ENCODE peak calls at places on chromosomes 16 and 17, in four cellular contexts. R is WTC11, V is neural progenitor cell, P is epithelial cell of esophagus. U is an unnamed sample.

GRCh38 chr16:2121853-2122252 is 13.8 kb downstream of the PKD1 start:
- DNase-seq in P (no peak), R (no peak), V (no peak), U (no peak)

GRCh38 chr17:72666519-72666874 is 426.0 kb downstream of the SLC39A11 start:
- DNase-seq in V (no peak), P (no peak), R (no peak), U (no peak)

GRCh38 chr16:48491517-48491916 is 106.3 kb upstream of the SIAH1 start:
- DNase-seq in R (no peak), P (no peak), V (no peak), U (no peak)

GRCh38 chr17:83160443-83161297 is 81.3 kb downstream of the METRNL start:
- DNase-seq in P (no peak), V (no peak), R (no peak), U (no peak)

GRCh38 chr17:65228734-65229390 is 91.7 kb downstream of the RGS9 start:
- DNase-seq in V (no peak), P (peak), R (no peak), U (no peak)

GRCh38 chr16:65318590-65319267 is 196.9 kb upstream of the CDH11 start:
- DNase-seq in R (no peak), V (peak), P (no peak), U (no peak)

GRCh38 chr16:70689970-70690905 is 4.4 kb upstream of the MTSS2 start:
- DNase-seq in R (no peak), V (no peak), P (no peak), U (no peak)

GRCh38 chr16:3058173-3059030 is 7.0 kb upstream of the IL32 start:
- DNase-seq in V (peak), P (peak), R (peak), U (peak)

GRCh38 chr16:67269766-67270165 is 9.6 kb upstream of the PLEKHG4 start:
- DNase-seq in R (no peak), V (no peak), P (peak), U (no peak)

GRCh38 chr17:76733618-76733957 is 3.5 kb downstream of the SRSF2 start:
- DNase-seq in R (no peak), P (no peak), V (no peak), U (no peak)

GRCh38 chr16:54447606-54448440 is 161.2 kb upstream of the IRX3 start:
- DNase-seq in R (no peak), V (no peak), P (peak), U (no peak)

GRCh38 chr16:81029930-81030604 is 5.6 kb upstream of the ATMIN start:
- DNase-seq in P (no peak), R (no peak), V (no peak), U (no peak)

GRCh38 chr17:75268931-75269330 is 2.1 kb downstream of the MIF4GD start:
- DNase-seq in R (no peak), V (no peak), P (no peak), U (no peak)

GRCh38 chr17:79742951-79743476 is 12.3 kb downstream of the ENPP7 start:
- DNase-seq in P (no peak), R (no peak), V (peak), U (no peak)

GRCh38 chr17:64077409-64077808 is 52.5 kb downstream of the ERN1 start:
- DNase-seq in P (peak), R (no peak), V (no peak), U (no peak)

GRCh38 chr17:45873728-45874127 is 20.6 kb upstream of the MAPT start:
- DNase-seq in R (no peak), V (peak), P (peak), U (peak)

GRCh38 chr17:39064374-39064773 is 87.1 kb downstream of the PLXDC1 start:
- DNase-seq in R (no peak), P (peak), V (no peak), U (no peak)

GRCh38 chr17:1372618-1373017 is 27.4 kb downstream of the YWHAE start:
- DNase-seq in R (no peak), P (no peak), V (no peak), U (no peak)

GRCh38 chr16:19284207-19284606 is 1.3 kb upstream of the CLEC19A start:
- DNase-seq in R (no peak), V (no peak), P (peak), U (no peak)

GRCh38 chr16:66603537-66604375 is 748 bp upstream of the CMTM3 start:
- DNase-seq in V (peak), P (no peak), R (peak), U (peak)

GRCh38 chr16:64459821-64460220 is 662.0 kb downstream of the CDH11 start:
- DNase-seq in R (no peak), P (no peak), V (no peak), U (no peak)

GRCh38 chr16:30660424-30661251 is 2.4 kb downstream of the FBRS start:
- DNase-seq in R (no peak), P (peak), V (no peak), U (no peak)

GRCh38 chr16:79051313-79051712 is 549.2 kb downstream of the MAF start:
- DNase-seq in R (no peak), V (no peak), P (no peak), U (no peak)

GRCh38 chr17:37055511-37055910 is 106.8 kb downstream of the AATF start:
- DNase-seq in P (no peak), R (no peak), V (no peak), U (peak)

GRCh38 chr17:51103050-51103449 is 17.6 kb downstream of the SPAG9 start:
- DNase-seq in V (no peak), R (no peak), P (no peak), U (no peak)

GRCh38 chr17:29042679-29043538 is at the start of gene PIPOX:
- DNase-seq in P (peak), R (peak), V (peak), U (no peak)
- TF ChIP-seq CTCF in P (no peak), R (no peak), V (peak), U (no peak)

GRCh38 chr16:58125781-58126335 is 3.3 kb downstream of the CFAP20 start:
- DNase-seq in P (no peak), V (no peak), R (no peak), U (no peak)
- TF ChIP-seq CTCF in P (no peak), V (no peak), R (no peak), U (no peak)

GRCh38 chr17:81553018-81553615 is 964 bp upstream of the FAAP100 start:
- DNase-seq in V (peak), P (peak), R (peak), U (peak)

GRCh38 chr17:81552244-81553017 is at the start of gene FAAP100:
- DNase-seq in P (peak), R (peak), V (peak), U (peak)

GRCh38 chr17:81551458-81552243 is 502 bp downstream of the FAAP100 start:
- DNase-seq in V (peak), R (no peak), P (peak), U (peak)

GRCh38 chr17:81556175-81556691 is 4.1 kb upstream of the FAAP100 start:
- DNase-seq in P (no peak), V (no peak), R (no peak), U (no peak)

GRCh38 chr17:81553616-81554181 is 1.5 kb upstream of the FAAP100 start:
- DNase-seq in R (no peak), P (peak), V (no peak), U (peak)
- TF ChIP-seq CTCF in R (no peak), P (no peak), V (no peak), U (no peak)

GRCh38 chr17:58270476-58271290 is 10.1 kb downstream of the MPO start:
- DNase-seq in P (no peak), R (peak), V (no peak), U (no peak)
- TF ChIP-seq CTCF in P (peak), R (peak), V (peak), U (no peak)

DNA sequence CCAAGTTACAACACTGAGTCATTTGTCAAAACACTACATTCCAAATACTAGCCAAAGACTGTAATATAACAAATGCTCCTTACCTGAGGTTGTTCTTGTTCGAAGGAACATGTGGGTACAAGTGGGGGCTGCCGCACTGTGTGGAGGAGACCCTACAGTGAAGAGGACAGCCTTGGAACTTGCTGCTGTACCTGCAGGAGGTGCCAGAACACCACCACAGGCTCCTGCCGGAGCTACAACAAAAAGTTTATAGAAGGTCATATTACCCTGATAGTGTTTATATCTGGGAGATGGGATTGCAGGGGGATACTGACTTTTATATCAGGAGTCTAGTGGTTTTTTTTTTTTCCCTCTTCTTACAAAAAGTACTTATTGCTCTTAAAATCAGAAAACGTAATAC is 37.8 kb upstream of the ALDH3A1 start:
- DNase-seq in R (peak), V (no peak), P (no peak), U (no peak)
- TF ChIP-seq CTCF in R (no peak), V (peak), P (peak), U (no peak)

GRCh38 chr17:40068584-40068916 is 5.8 kb downstream of the THRA start:
- DNase-seq in P (no peak), V (no peak), R (no peak), U (no peak)

GRCh38 chr17:40070895-40071719 is 8.3 kb downstream of the THRA start:
- DNase-seq in R (no peak), P (no peak), V (peak), U (no peak)

GRCh38 chr17:40070644-40070894 is 7.8 kb downstream of the THRA start:
- DNase-seq in V (no peak), P (no peak), R (no peak), U (no peak)

GRCh38 chr17:40068917-40069750 is 6.4 kb downstream of the THRA start:
- DNase-seq in R (no peak), V (peak), P (peak), U (no peak)

GRCh38 chr17:40069751-40070643 is 7.2 kb downstream of the THRA start:
- DNase-seq in P (no peak), V (no peak), R (no peak), U (no peak)
- TF ChIP-seq CTCF in P (peak), V (peak), R (peak), U (no peak)

DNA sequence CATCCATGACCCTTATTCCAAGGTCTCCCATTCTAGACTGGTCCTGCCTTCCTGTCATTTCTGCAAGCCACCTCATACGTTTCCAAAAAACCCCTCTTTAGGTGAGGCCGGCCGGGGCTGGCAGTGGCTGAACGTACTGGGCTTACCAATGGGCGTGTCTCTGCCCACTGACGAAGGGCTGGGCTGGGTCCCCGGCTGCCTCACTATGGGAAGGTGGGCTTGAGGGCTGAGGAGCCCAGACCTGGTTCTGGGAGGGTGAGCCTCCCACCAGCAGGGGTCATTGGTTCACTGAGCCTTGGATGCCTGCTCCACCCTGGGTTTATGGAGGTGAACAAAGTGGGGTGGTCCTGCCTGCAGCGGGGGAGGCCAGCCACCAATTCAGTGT is 19.9 kb downstream of the KDM8 start:
- DNase-seq in P (no peak), V (no peak), R (no peak), U (no peak)
- TF ChIP-seq CTCF in P (no peak), V (no peak), R (no peak), U (no peak)

DNA sequence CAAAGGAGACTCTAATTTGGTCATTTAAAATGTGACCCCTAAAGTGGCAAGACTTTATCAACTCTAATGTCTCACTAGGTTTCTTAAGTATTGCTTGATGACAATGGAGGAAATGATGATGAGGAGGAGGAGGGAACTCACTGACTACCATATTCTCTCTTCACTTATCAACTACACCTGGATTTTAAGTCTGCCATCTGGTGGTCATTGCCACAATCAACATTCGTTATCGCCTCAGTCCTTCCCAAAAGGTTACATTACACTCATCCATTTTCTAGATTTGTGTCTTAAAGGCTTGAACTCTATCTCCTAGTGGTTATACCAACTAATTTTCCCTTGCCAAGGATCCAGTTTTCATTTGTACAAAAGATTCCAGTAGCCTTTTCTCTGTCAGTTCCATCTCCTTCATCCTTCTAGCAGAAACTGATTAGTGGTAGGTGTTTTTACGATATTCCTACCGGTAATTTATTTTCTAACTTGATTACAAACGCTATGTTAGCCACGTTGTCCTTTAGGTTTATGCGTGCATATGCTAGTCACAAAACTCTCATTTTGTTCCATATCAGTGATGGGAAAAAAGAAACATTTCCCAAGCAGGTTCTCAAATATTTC is 114.6 kb upstream of the NOG start:
- DNase-seq in R (peak), P (peak), V (peak), U (no peak)
- TF ChIP-seq CTCF in R (peak), P (peak), V (peak), U (peak)